ENCODE peak calls at places on chromosome 13, in six cellular contexts. One of them, this sample, is unnamed.

GRCh38 chr13:110305949-110306339 is 1.0 kb downstream of the COL4A1 start:
- DNase-seq in DND-41: no peak
- DNase-seq in GM23248: peak
- DNase-seq in MM.1S: no peak
- DNase-seq in endothelial cell of umbilical vein: peak
- DNase-seq in A673: peak
- DNase-seq in this sample: no peak

GRCh38 chr13:108915095-108915633 is 285.8 kb downstream of the MYO16 start:
- DNase-seq in GM23248: peak
- DNase-seq in DND-41: no peak
- DNase-seq in MM.1S: peak
- DNase-seq in A673: peak
- DNase-seq in endothelial cell of umbilical vein: peak
- DNase-seq in this sample: peak

GRCh38 chr13:78998736-78999135 is 339.8 kb upstream of the OBI1 start:
- DNase-seq in DND-41: no peak
- DNase-seq in MM.1S: no peak
- DNase-seq in A673: peak
- DNase-seq in GM23248: no peak
- DNase-seq in endothelial cell of umbilical vein: no peak
- DNase-seq in this sample: no peak

GRCh38 chr13:91313103-91313502 is 34.4 kb upstream of the MIR17HG start:
- DNase-seq in GM23248: peak
- DNase-seq in endothelial cell of umbilical vein: peak
- DNase-seq in A673: peak
- DNase-seq in MM.1S: peak
- DNase-seq in DND-41: peak
- DNase-seq in this sample: peak

GRCh38 chr13:110015253-110015652 is 228.9 kb upstream of the IRS2 start:
- DNase-seq in MM.1S: no peak
- DNase-seq in DND-41: no peak
- DNase-seq in A673: no peak
- DNase-seq in GM23248: peak
- DNase-seq in endothelial cell of umbilical vein: no peak
- DNase-seq in this sample: peak

GRCh38 chr13:78022164-78022877 is 103.7 kb upstream of the EDNRB start:
- DNase-seq in MM.1S: peak
- DNase-seq in DND-41: peak
- DNase-seq in A673: peak
- DNase-seq in endothelial cell of umbilical vein: peak
- DNase-seq in GM23248: peak
- DNase-seq in this sample: peak

GRCh38 chr13:110824901-110825300 is 90.0 kb downstream of the ANKRD10 start:
- DNase-seq in MM.1S: no peak
- DNase-seq in DND-41: no peak
- DNase-seq in endothelial cell of umbilical vein: no peak
- DNase-seq in A673: no peak
- DNase-seq in GM23248: peak
- DNase-seq in this sample: no peak

GRCh38 chr13:109787135-109787954 is 962 bp upstream of the IRS2 start:
- DNase-seq in GM23248: peak
- DNase-seq in endothelial cell of umbilical vein: peak
- DNase-seq in DND-41: no peak
- DNase-seq in A673: peak
- DNase-seq in MM.1S: peak
- DNase-seq in this sample: peak

GRCh38 chr13:79346300-79346914 is 59.6 kb downstream of the RBM26 start:
- DNase-seq in A673: no peak
- DNase-seq in endothelial cell of umbilical vein: no peak
- DNase-seq in DND-41: no peak
- DNase-seq in GM23248: no peak
- DNase-seq in MM.1S: no peak
- DNase-seq in this sample: no peak

GRCh38 chr13:98781905-98782304 is 29.4 kb upstream of the SLC15A1 start:
- DNase-seq in GM23248: no peak
- DNase-seq in A673: no peak
- DNase-seq in DND-41: no peak
- DNase-seq in endothelial cell of umbilical vein: no peak
- DNase-seq in MM.1S: no peak
- DNase-seq in this sample: no peak

GRCh38 chr13:80131204-80131603 is 209.7 kb downstream of the SPRY2 start:
- DNase-seq in GM23248: peak
- DNase-seq in MM.1S: no peak
- DNase-seq in DND-41: no peak
- DNase-seq in endothelial cell of umbilical vein: peak
- DNase-seq in A673: peak
- DNase-seq in this sample: peak

GRCh38 chr13:29174093-29174492 is 354.0 kb downstream of the MTUS2 start:
- DNase-seq in DND-41: peak
- DNase-seq in MM.1S: no peak
- DNase-seq in GM23248: no peak
- DNase-seq in endothelial cell of umbilical vein: no peak
- DNase-seq in A673: no peak
- DNase-seq in this sample: no peak

GRCh38 chr13:29861694-29862110 is 11.3 kb upstream of the UBL3 start:
- DNase-seq in GM23248: peak
- DNase-seq in MM.1S: no peak
- DNase-seq in DND-41: no peak
- DNase-seq in endothelial cell of umbilical vein: no peak
- DNase-seq in A673: no peak
- DNase-seq in this sample: peak

GRCh38 chr13:114015608-114016295 is 41.9 kb upstream of the C13orf46 start:
- DNase-seq in endothelial cell of umbilical vein: no peak
- DNase-seq in DND-41: no peak
- DNase-seq in GM23248: peak
- DNase-seq in MM.1S: no peak
- DNase-seq in A673: no peak
- DNase-seq in this sample: peak

GRCh38 chr13:41156611-41157010 is 24.0 kb upstream of the KBTBD6 start:
- DNase-seq in GM23248: no peak
- DNase-seq in MM.1S: no peak
- DNase-seq in endothelial cell of umbilical vein: no peak
- DNase-seq in A673: no peak
- DNase-seq in DND-41: no peak
- DNase-seq in this sample: no peak

GRCh38 chr13:18971576-18972219 is 209.9 kb downstream of the TUBA3C start:
- DNase-seq in MM.1S: no peak
- DNase-seq in DND-41: no peak
- DNase-seq in A673: no peak
- DNase-seq in endothelial cell of umbilical vein: no peak
- DNase-seq in GM23248: no peak
- DNase-seq in this sample: no peak

GRCh38 chr13:88068975-88069374 is 397.8 kb downstream of the SLITRK5 start:
- DNase-seq in GM23248: no peak
- DNase-seq in endothelial cell of umbilical vein: no peak
- DNase-seq in DND-41: no peak
- DNase-seq in MM.1S: no peak
- DNase-seq in A673: peak
- DNase-seq in this sample: no peak

GRCh38 chr13:88303157-88303556 is 632.0 kb downstream of the SLITRK5 start:
- DNase-seq in endothelial cell of umbilical vein: no peak
- DNase-seq in MM.1S: no peak
- DNase-seq in GM23248: no peak
- DNase-seq in DND-41: no peak
- DNase-seq in A673: no peak
- DNase-seq in this sample: no peak

GRCh38 chr13:49938274-49938673 is 2.1 kb upstream of the SPRYD7 start:
- DNase-seq in GM23248: no peak
- DNase-seq in MM.1S: no peak
- DNase-seq in endothelial cell of umbilical vein: no peak
- DNase-seq in DND-41: no peak
- DNase-seq in A673: no peak
- DNase-seq in this sample: no peak

GRCh38 chr13:42836930-42837329 is 55.5 kb downstream of the FAM216B start:
- DNase-seq in GM23248: peak
- DNase-seq in endothelial cell of umbilical vein: peak
- DNase-seq in DND-41: no peak
- DNase-seq in A673: peak
- DNase-seq in MM.1S: no peak
- DNase-seq in this sample: no peak

DNA sequence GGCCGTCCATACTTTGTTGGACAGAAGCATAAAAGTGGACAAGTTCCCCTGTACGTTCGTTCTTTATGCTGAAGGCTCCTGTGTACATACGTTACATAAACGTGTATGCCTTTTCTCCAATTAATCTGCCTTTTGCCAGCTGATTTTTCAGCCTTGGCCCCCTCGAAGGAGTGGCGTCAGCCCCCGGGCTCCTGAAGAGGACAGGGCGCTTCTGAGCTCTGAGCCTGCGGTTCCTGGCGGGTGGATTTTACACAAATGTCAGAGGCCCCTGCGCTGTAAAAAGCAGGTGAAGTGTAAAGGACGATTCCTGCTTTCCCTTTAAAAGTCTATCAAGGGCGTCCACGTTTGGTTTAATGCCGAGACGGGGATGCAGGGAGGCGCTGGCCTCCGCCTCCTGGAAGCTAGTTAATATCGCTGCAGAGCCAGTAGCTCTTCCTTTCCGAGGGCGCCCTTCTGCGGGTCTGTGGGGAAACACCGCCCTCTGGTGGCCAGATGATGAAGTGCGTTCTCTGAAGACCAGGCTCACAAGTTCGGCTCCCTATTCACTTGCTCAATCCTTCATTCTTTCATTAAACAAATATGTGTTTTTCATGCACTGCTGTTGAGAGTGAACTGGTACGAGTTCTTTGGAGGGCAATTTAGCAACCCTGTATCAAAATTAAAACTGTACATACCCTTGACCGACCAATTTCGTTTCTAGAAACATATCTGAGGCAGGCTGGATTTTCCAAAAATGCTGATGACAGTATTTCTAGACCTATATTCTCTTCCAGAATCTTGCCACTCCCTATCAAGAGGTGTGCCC is 62.0 kb downstream of the GPR12 start:
- DNase-seq in endothelial cell of umbilical vein: peak
- DNase-seq in GM23248: peak
- DNase-seq in MM.1S: peak
- DNase-seq in DND-41: peak
- DNase-seq in A673: peak
- DNase-seq in this sample: peak
- TF ChIP-seq EZH2 in endothelial cell of umbilical vein: no peak
- TF ChIP-seq EZH2 in GM23248: no peak
- TF ChIP-seq EZH2 in MM.1S: no peak
- TF ChIP-seq EZH2 in DND-41: no peak
- TF ChIP-seq EZH2 in A673: no peak
- TF ChIP-seq EZH2 in this sample: no peak

GRCh38 chr13:55566779-55567178 is 1573.9 kb upstream of the PRR20A start:
- DNase-seq in DND-41: no peak
- DNase-seq in endothelial cell of umbilical vein: no peak
- DNase-seq in A673: no peak
- DNase-seq in GM23248: no peak
- DNase-seq in MM.1S: no peak
- DNase-seq in this sample: no peak
- H3K4me3 ChIP-seq in DND-41: no peak
- H3K4me3 ChIP-seq in endothelial cell of umbilical vein: no peak
- H3K4me3 ChIP-seq in A673: no peak
- H3K4me3 ChIP-seq in GM23248: no peak
- H3K4me3 ChIP-seq in MM.1S: no peak
- H3K4me3 ChIP-seq in this sample: no peak

GRCh38 chr13:99969368-99969933 is 2.1 kb downstream of the ZIC5 start:
- DNase-seq in A673: no peak
- DNase-seq in GM23248: no peak
- DNase-seq in endothelial cell of umbilical vein: no peak
- DNase-seq in MM.1S: no peak
- DNase-seq in DND-41: no peak
- DNase-seq in this sample: no peak

GRCh38 chr13:99969934-99970760 is 1.4 kb downstream of the ZIC5 start:
- DNase-seq in GM23248: peak
- DNase-seq in A673: peak
- DNase-seq in MM.1S: peak
- DNase-seq in DND-41: peak
- DNase-seq in endothelial cell of umbilical vein: no peak
- DNase-seq in this sample: peak

GRCh38 chr13:99967884-99968520 is 3.6 kb downstream of the ZIC5 start:
- DNase-seq in A673: peak
- DNase-seq in MM.1S: no peak
- DNase-seq in endothelial cell of umbilical vein: no peak
- DNase-seq in GM23248: no peak
- DNase-seq in DND-41: no peak
- DNase-seq in this sample: no peak

GRCh38 chr13:99967498-99967883 is 4.1 kb downstream of the ZIC5 start:
- DNase-seq in endothelial cell of umbilical vein: no peak
- DNase-seq in GM23248: no peak
- DNase-seq in MM.1S: no peak
- DNase-seq in DND-41: no peak
- DNase-seq in A673: no peak
- DNase-seq in this sample: no peak

DNA sequence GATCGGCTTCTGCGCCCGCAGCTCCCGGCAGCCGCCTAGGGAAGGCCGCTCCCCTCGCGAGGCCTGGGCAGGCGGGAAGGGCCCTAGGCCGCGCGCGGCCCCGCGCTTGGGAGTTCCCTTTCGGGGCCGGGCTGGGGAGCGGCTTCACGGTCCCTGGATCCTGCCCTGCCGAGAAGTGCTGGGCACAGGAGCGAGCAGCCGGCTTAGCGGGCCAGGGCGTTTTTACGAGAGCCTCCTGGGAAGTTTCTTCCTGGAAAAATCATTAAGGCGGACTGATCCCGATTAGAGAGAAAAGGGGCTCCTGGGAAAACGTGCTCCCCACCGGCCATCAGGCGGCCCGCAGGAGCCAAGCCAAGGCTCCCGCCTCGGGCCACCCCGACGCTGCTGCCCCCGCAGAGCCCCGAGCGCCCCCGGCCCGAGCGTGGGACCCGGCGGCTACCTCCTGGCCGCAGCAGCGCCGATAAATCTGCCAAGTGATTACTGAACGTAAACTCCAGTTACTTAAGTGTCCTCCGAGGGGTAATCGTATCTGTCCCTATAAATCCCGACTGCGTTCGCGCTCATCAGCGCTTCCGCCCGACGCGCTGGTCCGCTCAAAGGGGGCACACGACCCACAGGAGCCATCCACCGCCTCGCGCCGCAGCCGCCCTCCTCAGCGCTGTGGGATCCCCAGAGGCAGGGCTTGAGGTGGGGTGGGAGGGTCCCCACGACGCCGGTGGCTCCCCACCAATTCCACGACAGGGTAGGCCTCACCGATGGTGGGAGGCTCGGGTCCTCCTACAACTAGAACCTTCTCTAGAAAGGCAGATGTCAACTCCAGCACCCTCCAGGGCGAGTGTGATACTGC is 2.8 kb downstream of the ZIC5 start:
- DNase-seq in A673: peak
- DNase-seq in endothelial cell of umbilical vein: no peak
- DNase-seq in GM23248: peak
- DNase-seq in MM.1S: no peak
- DNase-seq in DND-41: no peak
- DNase-seq in this sample: no peak
- TF ChIP-seq EZH2 in A673: no peak
- TF ChIP-seq EZH2 in endothelial cell of umbilical vein: peak
- TF ChIP-seq EZH2 in GM23248: peak
- TF ChIP-seq EZH2 in MM.1S: no peak
- TF ChIP-seq EZH2 in DND-41: no peak
- TF ChIP-seq EZH2 in this sample: peak

DNA sequence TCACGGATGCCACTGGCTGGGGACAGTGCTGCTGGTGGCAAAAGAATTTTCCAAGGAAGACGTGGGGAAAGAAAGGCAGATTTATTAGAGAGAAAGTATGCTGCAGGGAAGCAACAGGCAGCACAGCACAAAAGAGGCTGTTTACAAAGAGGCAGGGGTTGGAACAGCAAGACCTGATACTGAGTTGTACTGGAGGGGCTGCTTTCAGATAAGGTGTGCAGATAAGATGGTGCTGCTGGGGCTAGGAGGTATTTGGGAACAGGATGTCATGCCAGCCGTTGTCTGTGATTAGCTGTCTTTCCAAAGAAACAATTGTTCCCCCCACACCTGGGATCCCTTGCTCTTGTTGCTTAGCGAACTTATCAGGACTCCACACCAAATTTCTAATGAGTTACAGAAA is 2023.3 kb upstream of the PCDH20 start:
- DNase-seq in MM.1S: no peak
- DNase-seq in DND-41: no peak
- DNase-seq in A673: no peak
- DNase-seq in endothelial cell of umbilical vein: no peak
- DNase-seq in GM23248: no peak
- DNase-seq in this sample: no peak
- H3K4me3 ChIP-seq in MM.1S: no peak
- H3K4me3 ChIP-seq in DND-41: no peak
- H3K4me3 ChIP-seq in A673: no peak
- H3K4me3 ChIP-seq in endothelial cell of umbilical vein: no peak
- H3K4me3 ChIP-seq in GM23248: no peak
- H3K4me3 ChIP-seq in this sample: no peak

This sample was measured in mammary epithelial cell.